ENCODE peak calls at places on chromosome X, in four cellular contexts. P, R, M and W are unnamed samples.

GRCh38 chrX:43870758-43871419 is 11.4 kb downstream of the MAOB start:
- DNase-seq in R (no peak), M (peak; percentile 38), P (no peak), W (no peak)

GRCh38 chrX:103376979-103377324 is 614 bp downstream of the BEX3 start:
- DNase-seq in M (no peak), R (no peak), P (no peak), W (peak; percentile 8)

GRCh38 chrX:130120321-130120731 is 10.0 kb upstream of the ELF4 start:
- DNase-seq in P (no peak), R (no peak), M (no peak), W (no peak)

GRCh38 chrX:118346258-118347094 is 570 bp downstream of the WDR44 start:
- DNase-seq in M (no peak), R (no peak), P (no peak), W (peak; percentile 53)

GRCh38 chrX:53795583-53795982 is 109.1 kb upstream of the HUWE1 start:
- DNase-seq in P (no peak), R (no peak), M (no peak), W (no peak)

GRCh38 chrX:120753413-120754251 is 122.0 kb downstream of the CT47B1 start:
- DNase-seq in R (no peak), P (no peak), M (no peak), W (no peak)

GRCh38 chrX:40098264-40099045 is 697 bp upstream of the BCOR start:
- DNase-seq in M (peak; percentile 49), R (no peak), P (no peak), W (peak; percentile 47)

GRCh38 chrX:7330971-7331746 is 183.2 kb upstream of the PUDP start:
- DNase-seq in P (no peak), M (no peak), R (no peak), W (no peak)

GRCh38 chrX:139725720-139726119 is 17.8 kb upstream of the MCF2 start:
- DNase-seq in M (no peak), P (no peak), R (peak; percentile 64), W (no peak)

GRCh38 chrX:12307961-12308360 is 169.7 kb downstream of the FRMPD4 start:
- DNase-seq in R (no peak), M (no peak), P (no peak), W (no peak)

GRCh38 chrX:12304261-12304660 is 166.0 kb downstream of the FRMPD4 start:
- DNase-seq in M (no peak), P (no peak), R (no peak), W (no peak)

GRCh38 chrX:12309040-12309732 is 170.9 kb downstream of the FRMPD4 start:
- DNase-seq in R (no peak), M (no peak), P (no peak), W (no peak)

GRCh38 chrX:12309733-12310054 is 171.4 kb downstream of the FRMPD4 start:
- DNase-seq in R (no peak), P (no peak), M (no peak), W (no peak)

DNA sequence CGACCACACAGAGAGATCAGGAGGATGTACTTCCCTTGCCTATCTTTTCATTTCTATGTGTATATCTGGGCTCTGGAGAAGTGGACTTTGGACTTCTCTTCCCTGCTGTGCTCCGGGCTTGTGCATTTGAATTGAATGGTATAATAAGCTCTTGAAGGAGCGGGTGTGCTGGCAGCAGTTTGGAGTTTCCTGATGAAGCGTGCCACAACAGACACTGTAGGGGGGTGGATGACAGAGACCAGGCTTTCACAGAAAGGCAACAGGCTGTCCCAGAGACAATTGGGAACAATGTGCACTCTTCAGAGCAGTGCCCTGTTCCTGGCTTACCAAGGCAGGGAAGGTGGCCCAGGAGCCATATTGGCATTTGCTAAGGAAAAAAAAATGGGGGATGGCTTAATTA is 170.1 kb downstream of the FRMPD4 start:
- DNase-seq in M (no peak), R (no peak), P (no peak), W (no peak)
- H3K27ac ChIP-seq in M (no peak overlapping the region), R (no peak overlapping the region), P (no peak overlapping the region), W (no peak overlapping the region)

DNA sequence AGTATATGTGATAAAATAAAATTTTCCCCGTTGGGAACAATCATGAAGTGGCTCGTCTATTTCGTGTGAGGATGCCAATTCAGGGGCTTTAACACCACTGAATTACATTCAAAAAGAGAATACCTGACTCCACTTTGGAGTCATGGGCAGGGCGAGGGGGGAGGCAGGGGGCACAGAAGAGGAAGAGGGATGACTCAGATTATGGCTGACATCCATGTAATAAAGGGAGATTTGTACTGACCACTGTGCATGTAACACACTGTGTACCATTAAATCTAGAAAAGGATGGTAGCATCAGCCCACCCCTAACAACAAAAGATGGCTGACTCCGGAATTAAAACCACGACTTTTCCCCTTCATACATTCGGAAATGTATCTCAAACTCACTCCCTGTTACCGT is 1.3 kb downstream of the SLC9A7 start:
- DNase-seq in R (no peak), P (no peak), M (no peak), W (no peak)
- H3K4me3 ChIP-seq in R (peak overlapping the region; percentile 69), P (peak overlapping the region; percentile 77), M (no peak overlapping the region), W (no peak overlapping the region)

GRCh38 chrX:75155830-75156525 is at the start of gene ABCB7:
- DNase-seq in M (peak; percentile 76), P (no peak), R (peak; percentile 34), W (peak; percentile 66)
- TF ChIP-seq CTCF in M (no peak), P (no peak), R (no peak), W (peak; percentile 2)

GRCh38 chrX:14267224-14267623 is 237.5 kb upstream of the GEMIN8 start:
- DNase-seq in M (no peak), P (no peak), R (no peak), W (no peak)
- H3K27ac ChIP-seq in M (no peak overlapping the region), P (no peak overlapping the region), R (no peak overlapping the region), W (no peak overlapping the region)

DNA sequence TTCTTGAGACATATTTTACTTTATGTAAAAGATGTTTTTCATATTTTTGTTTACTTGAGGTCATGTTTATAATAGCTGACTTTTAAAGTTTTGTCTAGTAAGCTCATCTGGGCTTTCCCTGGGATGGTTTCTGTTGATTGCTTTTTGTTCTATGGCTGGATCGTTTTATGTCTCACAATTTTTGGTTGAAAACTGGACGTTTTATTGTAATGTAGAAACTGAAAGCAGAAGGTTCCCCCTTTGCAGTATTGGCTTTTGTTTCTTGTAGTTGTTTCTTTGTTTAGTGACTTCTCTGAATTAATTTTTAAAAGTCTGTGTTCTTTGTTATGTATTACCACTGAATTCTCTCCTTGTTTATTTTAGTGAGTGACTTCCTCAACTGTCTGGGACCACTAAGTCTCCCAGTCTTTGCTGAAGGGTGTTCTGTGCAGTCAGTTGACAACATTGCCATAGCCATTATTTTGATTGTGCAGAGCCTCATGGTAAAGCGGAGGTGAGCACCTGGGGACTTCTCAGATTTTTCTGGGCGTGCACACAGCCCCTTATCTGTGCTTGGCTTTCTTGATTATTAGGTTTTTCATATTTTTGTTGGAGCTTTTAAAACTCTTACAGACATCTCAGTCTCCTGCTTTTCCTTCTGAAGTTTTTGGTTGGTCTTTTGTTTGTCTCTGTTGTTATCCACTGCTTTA is 31.0 kb downstream of the KDM6A start:
- DNase-seq in P (no peak), R (no peak), M (no peak), W (no peak)
- H3K4me3 ChIP-seq in P (no peak overlapping the region), R (peak overlapping the region; percentile 53), M (no peak overlapping the region), W (no peak overlapping the region)

GRCh38 chrX:41672643-41673042 is 16.1 kb upstream of the GPR34 start:
- DNase-seq in P (no peak), R (no peak), M (no peak), W (no peak)

GRCh38 chrX:41677183-41677582 is 11.6 kb upstream of the GPR34 start:
- DNase-seq in P (no peak), M (no peak), R (no peak), W (no peak)

DNA sequence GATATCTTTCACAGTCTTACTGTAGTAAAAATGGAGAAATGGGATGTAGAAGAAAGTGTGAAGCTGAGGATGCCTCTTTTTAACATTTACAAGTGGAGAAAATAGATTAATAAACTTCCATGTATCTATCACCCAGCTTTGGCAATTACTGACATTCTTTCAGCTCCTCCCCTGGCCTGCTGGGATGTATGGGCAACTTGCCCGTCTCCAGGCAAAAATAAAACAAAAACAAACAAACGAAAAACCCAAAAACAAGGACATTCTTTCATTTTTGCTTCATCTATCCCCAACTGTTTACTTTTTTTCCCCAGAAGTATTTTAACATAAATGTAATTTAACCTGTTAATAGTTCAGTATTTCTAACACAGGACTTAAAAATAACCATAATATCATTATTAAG is 11.1 kb upstream of the GPR34 start:
- DNase-seq in P (no peak), M (no peak), R (no peak), W (no peak)
- TF ChIP-seq CTCF in P (no peak), M (no peak), R (no peak), W (no peak)